ENCODE peak calls at places on chromosome 18, in ten cellular contexts. Z is A549, Y is GM20000, S is pancreas, L is neural progenitor cell, N is coronary artery, J is Calu3, P is GM23248, V is HT1080, F is H54. D is an unnamed sample.

GRCh38 chr18:52670903-52671302 is 330.9 kb downstream of the DCC start:
- DNase-seq in F (no peak), J (peak), P (peak), Z (peak), Y (peak), L (no peak), V (peak), N (no peak), S (peak), D (no peak)

GRCh38 chr18:35616664-35617423 is 35.3 kb downstream of the GALNT1 start:
- DNase-seq in S (no peak), Z (peak), P (peak), F (peak), V (peak), J (peak), Y (peak), L (no peak), N (no peak), D (no peak)

GRCh38 chr18:48868468-48869466 is 82.0 kb downstream of the SMAD7 start:
- DNase-seq in S (no peak), N (no peak), Y (peak), F (no peak), P (peak), V (peak), J (peak), Z (no peak), L (no peak), D (no peak)

GRCh38 chr18:34870916-34871315 is 160.8 kb downstream of the DTNA start:
- DNase-seq in P (no peak), L (peak), V (no peak), S (no peak), N (no peak), Z (no peak), J (no peak), Y (no peak), F (no peak), D (no peak)

GRCh38 chr18:58865714-58866113 is 1.0 kb downstream of the ZNF532 start:
- DNase-seq in Z (no peak), P (peak), S (no peak), Y (no peak), J (no peak), V (no peak), N (no peak), F (no peak), L (no peak), D (no peak)

GRCh38 chr18:48514786-48515185 is 24.0 kb upstream of the CTIF start:
- DNase-seq in S (no peak), Z (no peak), F (no peak), J (no peak), L (peak), Y (no peak), P (no peak), V (no peak), N (no peak), D (no peak)

GRCh38 chr18:31977270-31977872 is 34.4 kb upstream of the TRAPPC8 start:
- DNase-seq in J (peak), Y (peak), N (no peak), P (peak), Z (peak), L (peak), F (no peak), S (peak), V (peak), D (no peak)

GRCh38 chr18:57959278-57959677 is 84.7 kb upstream of the NEDD4L start:
- DNase-seq in V (peak), J (peak), Y (peak), Z (peak), F (peak), S (peak), N (no peak), L (peak), P (peak), D (no peak)

GRCh38 chr18:48975817-48976649 is 25.3 kb upstream of the SMAD7 start:
- DNase-seq in Z (peak), P (peak), L (peak), J (peak), V (no peak), S (peak), F (peak), Y (peak), N (no peak), D (no peak)

GRCh38 chr18:63514326-63514725 is 27.8 kb upstream of the SERPINB12 start:
- DNase-seq in Z (no peak), Y (no peak), L (no peak), N (no peak), J (no peak), P (no peak), S (no peak), F (no peak), V (no peak), D (no peak)

GRCh38 chr18:74731097-74731496 is 133.4 kb downstream of the ZNF407 start:
- DNase-seq in Y (no peak), Z (no peak), P (peak), J (no peak), L (no peak), F (no peak), V (peak), S (no peak), N (no peak), D (no peak)

GRCh38 chr18:10213526-10213925 is 240.9 kb upstream of the APCDD1 start:
- DNase-seq in Y (peak), V (no peak), F (no peak), Z (no peak), P (peak), J (peak), S (no peak), L (no peak), N (no peak), D (no peak)

GRCh38 chr18:61551586-61551985 is 218.4 kb downstream of the CDH20 start:
- DNase-seq in L (peak), P (peak), J (peak), N (no peak), F (peak), Z (peak), S (peak), Y (peak), V (peak), D (no peak)

GRCh38 chr18:79560042-79560860 is 119.4 kb upstream of the CTDP1 start:
- DNase-seq in S (no peak), N (no peak), V (no peak), Z (no peak), L (no peak), Y (no peak), F (no peak), P (no peak), J (no peak), D (no peak)

GRCh38 chr18:12686100-12686499 is 16.4 kb downstream of the CEP76 start:
- DNase-seq in Y (no peak), P (peak), N (no peak), L (no peak), V (peak), J (no peak), Z (no peak), F (no peak), S (no peak), D (no peak)

GRCh38 chr18:79399275-79400081 is 3.7 kb downstream of the NFATC1 start:
- DNase-seq in F (no peak), P (peak), L (no peak), V (no peak), J (no peak), Z (no peak), N (no peak), S (no peak), Y (peak), D (no peak)

GRCh38 chr18:5370332-5370731 is 74.8 kb upstream of the ZBTB14 start:
- DNase-seq in F (no peak), S (no peak), Y (no peak), V (no peak), N (no peak), Z (no peak), P (peak), J (no peak), L (peak), D (no peak)

GRCh38 chr18:56333146-56333545 is 305.2 kb downstream of the TXNL1 start:
- DNase-seq in J (no peak), V (no peak), N (no peak), P (no peak), L (no peak), F (no peak), Y (no peak), S (no peak), Z (no peak), D (no peak)

GRCh38 chr18:24400587-24400986 is 3.0 kb upstream of the OSBPL1A start:
- DNase-seq in F (no peak), J (no peak), V (no peak), N (no peak), Z (no peak), S (no peak), P (no peak), Y (no peak), L (no peak), D (no peak)

GRCh38 chr18:41075212-41075611 is 879.8 kb upstream of the PIK3C3 start:
- DNase-seq in N (no peak), Z (no peak), F (no peak), L (peak), J (no peak), S (no peak), P (peak), V (peak), Y (no peak), D (no peak)

GRCh38 chr18:74760436-74760835 is 162.8 kb downstream of the ZNF407 start:
- DNase-seq in Z (no peak), P (no peak), J (no peak), S (no peak), Y (no peak), V (no peak), F (no peak), N (no peak), L (no peak), D (no peak)

GRCh38 chr18:371616-371998 is 103.8 kb upstream of the THOC1 start:
- DNase-seq in P (no peak), Y (no peak), S (no peak), Z (no peak), J (no peak), V (no peak), F (no peak), N (no peak), L (no peak), D (no peak)

GRCh38 chr18:9422816-9423519 is 52.3 kb upstream of the RALBP1 start:
- DNase-seq in J (peak), P (no peak), Z (no peak), Y (no peak), V (peak), S (no peak), N (no peak), L (no peak), F (no peak), D (peak)

GRCh38 chr18:30684825-30685481 is 357.6 kb downstream of the DSC3 start:
- DNase-seq in Z (no peak), S (no peak), L (no peak), J (no peak), V (peak), Y (no peak), P (no peak), F (no peak), N (no peak), D (no peak)

GRCh38 chr18:46858290-46858689 is 59.0 kb downstream of the PIAS2 start:
- DNase-seq in Y (no peak), V (no peak), J (no peak), L (no peak), N (no peak), Z (no peak), F (no peak), P (no peak), S (no peak), D (no peak)

GRCh38 chr18:906416-907170 is 1.9 kb downstream of the ADCYAP1 start:
- DNase-seq in Z (no peak), V (no peak), S (no peak), N (no peak), P (peak), L (peak), Y (no peak), J (no peak), F (no peak), D (no peak)

GRCh38 chr18:8794133-8794986 is 89.0 kb downstream of the MTCL1 start:
- DNase-seq in N (no peak), V (peak), P (peak), L (no peak), J (peak), Z (no peak), F (no peak), Y (no peak), S (no peak), D (no peak)

GRCh38 chr18:8556424-8556823 is 52.8 kb upstream of the RAB12 start:
- DNase-seq in P (no peak), F (no peak), Z (no peak), Y (no peak), N (no peak), S (no peak), L (no peak), J (no peak), V (no peak), D (no peak)